ENCODE peak calls at places on chromosomes 4 and X, in four cellular contexts. One of them, this sample, is unnamed.

GRCh38 chr4:72896515-72896914 is 173.0 kb downstream of the COX18 start:
- DNase-seq in epithelial cell of esophagus: peak
- DNase-seq in Calu3: no peak
- DNase-seq in fibroblast of lung: peak
- DNase-seq in this sample: peak

GRCh38 chrX:53685711-53686110 is 808 bp downstream of the HUWE1 start:
- DNase-seq in epithelial cell of esophagus: peak
- DNase-seq in Calu3: no peak
- DNase-seq in fibroblast of lung: no peak
- DNase-seq in this sample: no peak

GRCh38 chrX:10288400-10288799 is 131.6 kb downstream of the CLCN4 start:
- DNase-seq in epithelial cell of esophagus: no peak
- DNase-seq in Calu3: no peak
- DNase-seq in fibroblast of lung: peak
- DNase-seq in this sample: no peak

GRCh38 chr4:14835708-14836107 is 166.6 kb upstream of the CPEB2 start:
- DNase-seq in epithelial cell of esophagus: no peak
- DNase-seq in Calu3: no peak
- DNase-seq in fibroblast of lung: no peak
- DNase-seq in this sample: no peak

GRCh38 chrX:28888421-28888820 is 301.2 kb downstream of the IL1RAPL1 start:
- DNase-seq in epithelial cell of esophagus: no peak
- DNase-seq in Calu3: no peak
- DNase-seq in fibroblast of lung: peak
- DNase-seq in this sample: no peak

GRCh38 chrX:115689931-115690330 is 129.0 kb downstream of the PLS3 start:
- DNase-seq in epithelial cell of esophagus: no peak
- DNase-seq in Calu3: no peak
- DNase-seq in fibroblast of lung: peak
- DNase-seq in this sample: peak

GRCh38 chr4:10006236-10006603 is 15.1 kb downstream of the SLC2A9 start:
- DNase-seq in epithelial cell of esophagus: peak
- DNase-seq in Calu3: peak
- DNase-seq in fibroblast of lung: peak
- DNase-seq in this sample: peak

GRCh38 chrX:16917120-16917519 is 29.3 kb upstream of the REPS2 start:
- DNase-seq in epithelial cell of esophagus: no peak
- DNase-seq in Calu3: no peak
- DNase-seq in fibroblast of lung: no peak
- DNase-seq in this sample: no peak

GRCh38 chrX:130676861-130677260 is 226.1 kb downstream of the ENOX2 start:
- DNase-seq in epithelial cell of esophagus: no peak
- DNase-seq in Calu3: no peak
- DNase-seq in fibroblast of lung: no peak
- DNase-seq in this sample: no peak

GRCh38 chr4:113222006-113222405 is 172.6 kb downstream of the ANK2 start:
- DNase-seq in epithelial cell of esophagus: no peak
- DNase-seq in Calu3: no peak
- DNase-seq in fibroblast of lung: peak
- DNase-seq in this sample: no peak

GRCh38 chr4:139887962-139888735 is 222.5 kb downstream of the MGST2 start:
- DNase-seq in epithelial cell of esophagus: peak
- DNase-seq in Calu3: no peak
- DNase-seq in fibroblast of lung: no peak
- DNase-seq in this sample: no peak

GRCh38 chr4:153465583-153465921 is 608 bp upstream of the TMEM131L start:
- DNase-seq in epithelial cell of esophagus: peak
- DNase-seq in Calu3: peak
- DNase-seq in fibroblast of lung: peak
- DNase-seq in this sample: peak

GRCh38 chr4:3690576-3691152 is 75.5 kb upstream of the ADRA2C start:
- DNase-seq in epithelial cell of esophagus: no peak
- DNase-seq in Calu3: no peak
- DNase-seq in fibroblast of lung: no peak
- DNase-seq in this sample: no peak

GRCh38 chrX:147646949-147647717 is 264.6 kb upstream of the FMR1 start:
- DNase-seq in epithelial cell of esophagus: no peak
- DNase-seq in Calu3: no peak
- DNase-seq in fibroblast of lung: no peak
- DNase-seq in this sample: no peak

GRCh38 chr4:113013746-113014145 is 35.7 kb upstream of the ANK2 start:
- DNase-seq in epithelial cell of esophagus: no peak
- DNase-seq in Calu3: no peak
- DNase-seq in fibroblast of lung: no peak
- DNase-seq in this sample: no peak

GRCh38 chrX:8988456-8988855 is 45.5 kb downstream of the FAM9B start:
- DNase-seq in epithelial cell of esophagus: peak
- DNase-seq in Calu3: peak
- DNase-seq in fibroblast of lung: peak
- DNase-seq in this sample: peak

GRCh38 chr4:152956650-152957436 is 20.7 kb downstream of the FHDC1 start:
- DNase-seq in epithelial cell of esophagus: peak
- DNase-seq in Calu3: peak
- DNase-seq in fibroblast of lung: peak
- DNase-seq in this sample: peak

GRCh38 chrX:70664726-70665125 is 220.1 kb downstream of the DLG3 start:
- DNase-seq in epithelial cell of esophagus: peak
- DNase-seq in Calu3: peak
- DNase-seq in fibroblast of lung: peak
- DNase-seq in this sample: peak

GRCh38 chr4:101596786-101597185 is 193.7 kb upstream of the BANK1 start:
- DNase-seq in epithelial cell of esophagus: no peak
- DNase-seq in Calu3: no peak
- DNase-seq in fibroblast of lung: no peak
- DNase-seq in this sample: no peak

GRCh38 chr4:67680568-67681222 is 20.3 kb downstream of the UBA6 start:
- DNase-seq in epithelial cell of esophagus: peak
- DNase-seq in Calu3: no peak
- DNase-seq in fibroblast of lung: peak
- DNase-seq in this sample: peak

GRCh38 chr4:134470544-134470943 is 269.0 kb upstream of the PABPC4L start:
- DNase-seq in epithelial cell of esophagus: peak
- DNase-seq in Calu3: peak
- DNase-seq in fibroblast of lung: peak
- DNase-seq in this sample: peak

GRCh38 chrX:103233263-103233662 is 18.4 kb downstream of the BEX4 start:
- DNase-seq in epithelial cell of esophagus: no peak
- DNase-seq in Calu3: no peak
- DNase-seq in fibroblast of lung: no peak
- DNase-seq in this sample: no peak

GRCh38 chr4:121091941-121092340 is 19.6 kb upstream of the NDNF start:
- DNase-seq in epithelial cell of esophagus: no peak
- DNase-seq in Calu3: no peak
- DNase-seq in fibroblast of lung: no peak
- DNase-seq in this sample: no peak

GRCh38 chr4:77167866-77168265 is 10.9 kb downstream of the CCNG2 start:
- DNase-seq in epithelial cell of esophagus: no peak
- DNase-seq in Calu3: no peak
- DNase-seq in fibroblast of lung: no peak
- DNase-seq in this sample: no peak

GRCh38 chr4:147011386-147011785 is 65.7 kb upstream of the TTC29 start:
- DNase-seq in epithelial cell of esophagus: no peak
- DNase-seq in Calu3: no peak
- DNase-seq in fibroblast of lung: no peak
- DNase-seq in this sample: no peak

GRCh38 chr4:124711469-124712416 is 789 bp downstream of the ANKRD50 start:
- DNase-seq in epithelial cell of esophagus: peak
- DNase-seq in Calu3: peak
- DNase-seq in fibroblast of lung: peak
- DNase-seq in this sample: peak

GRCh38 chr4:174259580-174259979 is 23.9 kb downstream of the FBXO8 start:
- DNase-seq in epithelial cell of esophagus: no peak
- DNase-seq in Calu3: no peak
- DNase-seq in fibroblast of lung: no peak
- DNase-seq in this sample: no peak

GRCh38 chr4:8582436-8582835 is 2.2 kb downstream of the GPR78 start:
- DNase-seq in epithelial cell of esophagus: no peak
- DNase-seq in Calu3: no peak
- DNase-seq in fibroblast of lung: no peak
- DNase-seq in this sample: no peak

GRCh38 chr4:8583655-8584025 is 3.4 kb downstream of the GPR78 start:
- DNase-seq in epithelial cell of esophagus: no peak
- DNase-seq in Calu3: no peak
- DNase-seq in fibroblast of lung: no peak
- DNase-seq in this sample: no peak

GRCh38 chr4:8581094-8581861 is 1.1 kb downstream of the GPR78 start:
- DNase-seq in epithelial cell of esophagus: no peak
- DNase-seq in Calu3: no peak
- DNase-seq in fibroblast of lung: no peak
- DNase-seq in this sample: no peak

GRCh38 chr4:8582016-8582415 is 1.8 kb downstream of the GPR78 start:
- DNase-seq in epithelial cell of esophagus: no peak
- DNase-seq in Calu3: no peak
- DNase-seq in fibroblast of lung: no peak
- DNase-seq in this sample: no peak

DNA sequence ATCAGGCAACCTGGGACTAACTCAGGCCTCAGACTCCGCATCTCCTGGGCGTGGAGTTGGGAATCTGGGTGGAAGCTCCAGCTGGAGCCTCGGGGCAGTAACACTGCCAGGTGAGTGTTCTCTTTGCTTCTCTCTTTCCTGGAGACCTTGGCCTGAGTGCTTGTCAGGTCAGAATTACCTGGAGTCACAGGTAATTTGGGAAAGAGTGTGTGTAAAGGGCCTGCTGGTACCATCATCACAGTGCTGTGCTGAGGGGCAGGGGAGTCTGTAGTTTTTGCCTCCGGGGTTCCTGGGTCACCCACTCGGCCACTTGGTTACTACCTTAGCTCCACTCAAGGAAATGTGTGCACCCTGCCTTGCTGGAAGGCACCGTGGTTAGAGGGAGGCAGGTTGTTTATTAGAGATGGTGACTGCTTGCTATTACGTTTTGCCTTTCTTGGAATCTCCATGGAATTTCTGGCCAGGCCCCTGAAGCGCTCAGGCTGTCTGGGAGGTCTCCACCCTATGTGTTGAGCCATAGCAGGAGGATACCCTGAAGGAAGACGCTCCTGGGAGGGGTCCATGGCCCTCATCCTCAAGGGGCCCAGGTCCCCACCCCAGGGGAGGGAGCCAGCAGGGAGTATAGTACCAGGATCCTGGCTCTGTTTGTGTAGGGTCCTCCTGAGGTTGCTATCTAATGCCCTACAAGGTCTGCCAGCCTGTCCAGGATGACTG is 2.9 kb downstream of the GPR78 start:
- DNase-seq in epithelial cell of esophagus: no peak
- DNase-seq in Calu3: no peak
- DNase-seq in fibroblast of lung: no peak
- DNase-seq in this sample: no peak
- TF ChIP-seq CTCF in epithelial cell of esophagus: no peak
- TF ChIP-seq CTCF in Calu3: no peak
- TF ChIP-seq CTCF in fibroblast of lung: no peak
- TF ChIP-seq CTCF in this sample: no peak

GRCh38 chr4:28682872-28683271 is 1822.2 kb downstream of the STIM2 start:
- DNase-seq in epithelial cell of esophagus: no peak
- DNase-seq in Calu3: no peak
- DNase-seq in fibroblast of lung: no peak
- DNase-seq in this sample: no peak

GRCh38 chr4:28690890-28691289 is 1830.2 kb downstream of the STIM2 start:
- DNase-seq in epithelial cell of esophagus: no peak
- DNase-seq in Calu3: no peak
- DNase-seq in fibroblast of lung: no peak
- DNase-seq in this sample: no peak

GRCh38 chr4:28686618-28687017 is 1826.0 kb downstream of the STIM2 start:
- DNase-seq in epithelial cell of esophagus: peak
- DNase-seq in Calu3: no peak
- DNase-seq in fibroblast of lung: peak
- DNase-seq in this sample: peak
- TF ChIP-seq CTCF in epithelial cell of esophagus: peak
- TF ChIP-seq CTCF in Calu3: no peak
- TF ChIP-seq CTCF in fibroblast of lung: peak
- TF ChIP-seq CTCF in this sample: peak

GRCh38 chrX:35726176-35726575 is 72.0 kb upstream of the MAGEB16 start:
- DNase-seq in epithelial cell of esophagus: peak
- DNase-seq in Calu3: peak
- DNase-seq in fibroblast of lung: no peak
- DNase-seq in this sample: no peak
- TF ChIP-seq CTCF in epithelial cell of esophagus: peak
- TF ChIP-seq CTCF in Calu3: peak
- TF ChIP-seq CTCF in fibroblast of lung: peak
- TF ChIP-seq CTCF in this sample: no peak

DNA sequence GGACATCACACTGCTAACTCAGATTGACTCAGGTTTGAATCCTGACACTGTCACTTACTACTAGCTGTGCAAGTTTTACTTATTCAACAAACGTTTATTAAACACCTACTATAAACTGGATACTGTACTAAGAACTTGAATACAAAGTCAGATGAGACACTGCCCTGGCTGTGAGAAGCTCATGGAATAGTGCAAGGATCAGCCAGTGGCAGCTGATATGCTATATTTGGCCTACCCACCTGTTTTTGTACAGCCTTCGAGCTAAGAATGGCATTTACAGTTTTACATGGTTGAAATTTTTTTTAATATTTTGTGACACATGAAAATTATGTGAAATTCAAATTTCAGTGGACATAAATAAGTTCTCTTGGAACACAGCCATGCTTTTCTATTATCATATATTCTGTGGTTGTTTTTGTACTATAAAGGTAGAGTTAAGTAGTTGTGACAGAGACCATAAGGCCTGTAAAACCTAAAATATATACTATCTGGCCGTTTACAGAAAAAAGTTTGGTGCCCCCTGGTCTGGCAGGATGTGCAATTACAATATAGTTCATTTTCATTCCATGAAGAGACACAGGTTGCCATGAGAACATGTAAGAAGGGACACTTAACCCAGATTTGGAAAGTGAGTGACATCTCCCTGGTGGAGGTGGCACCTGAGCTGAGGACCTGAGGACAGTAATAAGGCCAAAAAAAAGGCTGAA is 3.4 kb upstream of the SEC24D start:
- DNase-seq in epithelial cell of esophagus: no peak
- DNase-seq in Calu3: no peak
- DNase-seq in fibroblast of lung: no peak
- DNase-seq in this sample: no peak
- TF ChIP-seq CTCF in epithelial cell of esophagus: no peak
- TF ChIP-seq CTCF in Calu3: no peak
- TF ChIP-seq CTCF in fibroblast of lung: no peak
- TF ChIP-seq CTCF in this sample: no peak

GRCh38 chr4:73998040-73999011 is at the start of gene CXCL5:
- DNase-seq in epithelial cell of esophagus: peak
- DNase-seq in Calu3: peak
- DNase-seq in fibroblast of lung: peak
- DNase-seq in this sample: peak
- TF ChIP-seq CTCF in epithelial cell of esophagus: peak
- TF ChIP-seq CTCF in Calu3: no peak
- TF ChIP-seq CTCF in fibroblast of lung: peak
- TF ChIP-seq CTCF in this sample: no peak

GRCh38 chr4:26424838-26425237 is 65.4 kb downstream of the CCKAR start:
- DNase-seq in epithelial cell of esophagus: no peak
- DNase-seq in Calu3: no peak
- DNase-seq in fibroblast of lung: no peak
- DNase-seq in this sample: no peak
- TF ChIP-seq CTCF in epithelial cell of esophagus: no peak
- TF ChIP-seq CTCF in Calu3: no peak
- TF ChIP-seq CTCF in fibroblast of lung: peak
- TF ChIP-seq CTCF in this sample: no peak

This sample was measured in hepatocyte.